ENCODE peak calls at places on chromosomes 5 and 9, in ten cellular contexts. N, F, V, J, C, O, A, S, K and L are unnamed samples.
A peak's percentile ranks its signal among the peaks of the same experiment; 100 is the strongest.

GRCh38 chr5:150616506-150616905 is 24.0 kb upstream of the SYNPO start:
- DNase-seq in N (no peak), F (no peak), V (no peak), J (no peak), C (no peak), O (no peak), A (no peak), S (no peak), K (no peak), L (no peak)

GRCh38 chr5:127386557-127386956 is 96.0 kb downstream of the MEGF10 start:
- DNase-seq in N (no peak), F (no peak), V (no peak), J (no peak), C (peak; percentile 7), O (no peak), A (no peak), S (no peak), K (no peak), L (no peak)

GRCh38 chr5:126002222-126002897 is 420.8 kb upstream of the GRAMD2B start:
- DNase-seq in N (no peak), F (no peak), V (peak; percentile 66), J (peak; percentile 65), C (no peak), O (peak; percentile 6), A (peak; percentile 84), S (no peak), K (no peak), L (no peak)

GRCh38 chr5:124952079-124952478 is 205.6 kb upstream of the ZNF608 start:
- DNase-seq in N (peak; percentile 97), F (no peak), V (no peak), J (no peak), C (no peak), O (no peak), A (no peak), S (no peak), K (no peak), L (no peak)

GRCh38 chr9:93612796-93613154 is 36.4 kb downstream of the PHF2 start:
- DNase-seq in N (no peak), F (no peak), V (no peak), J (no peak), C (no peak), O (no peak), A (no peak), S (no peak), K (no peak), L (no peak)

GRCh38 chr5:129172561-129172960 is 78.0 kb downstream of the ISOC1 start:
- DNase-seq in N (peak; percentile 10), F (peak; percentile 12), V (no peak), J (no peak), C (peak; percentile 25), O (peak; percentile 27), A (no peak), S (peak; percentile 24), K (no peak), L (no peak)

GRCh38 chr9:96400132-96400910 is 16.8 kb upstream of the SLC35D2 start:
- DNase-seq in N (no peak), F (no peak), V (no peak), J (no peak), C (no peak), O (no peak), A (no peak), S (no peak), K (no peak), L (no peak)

GRCh38 chr9:108836771-108837170 is 19.0 kb downstream of the ACTL7B start:
- DNase-seq in N (no peak), F (no peak), V (no peak), J (no peak), C (peak; percentile 90), O (no peak), A (no peak), S (no peak), K (no peak), L (no peak)

GRCh38 chr9:134604834-134605233 is 36.8 kb upstream of the COL5A1 start:
- DNase-seq in N (no peak), F (no peak), V (peak; percentile 9), J (no peak), C (no peak), O (no peak), A (no peak), S (no peak), K (peak; percentile 72), L (no peak)

GRCh38 chr9:123415593-123415930 is 59.6 kb downstream of the CRB2 start:
- DNase-seq in N (no peak), F (no peak), V (no peak), J (no peak), C (no peak), O (no peak), A (peak; percentile 38), S (no peak), K (no peak), L (no peak)

GRCh38 chr5:176530983-176531901 is 6.0 kb downstream of the RNF44 start:
- DNase-seq in N (no peak), F (no peak), V (no peak), J (no peak), C (no peak), O (no peak), A (no peak), S (no peak), K (no peak), L (no peak)

GRCh38 chr9:112127281-112127680 is 47.8 kb downstream of the SUSD1 start:
- DNase-seq in N (no peak), F (no peak), V (no peak), J (no peak), C (no peak), O (no peak), A (no peak), S (no peak), K (peak; percentile 64), L (no peak)

GRCh38 chr9:94932647-94933415 is 206.3 kb downstream of the AOPEP start:
- DNase-seq in N (no peak), F (no peak), V (no peak), J (no peak), C (no peak), O (peak; percentile 26), A (no peak), S (no peak), K (no peak), L (no peak)

GRCh38 chr9:94860678-94861588 is 134.4 kb downstream of the AOPEP start:
- DNase-seq in N (peak; percentile 98), F (no peak), V (no peak), J (no peak), C (no peak), O (no peak), A (peak; percentile 71), S (no peak), K (no peak), L (peak; percentile 86)

GRCh38 chr5:143695244-143695885 is 116.6 kb upstream of the HMHB1 start:
- DNase-seq in N (no peak), F (no peak), V (no peak), J (no peak), C (no peak), O (no peak), A (no peak), S (no peak), K (peak; percentile 85), L (no peak)
- H3K4me1 ChIP-seq in N (peaks cover 4% of the 10 kb centered on the region), F (no peaks in the 10 kb centered on the region), V (no peaks in the 10 kb centered on the region), J (peaks cover 28% of the 10 kb centered on the region), C (no peaks in the 10 kb centered on the region), O (no peaks in the 10 kb centered on the region), A (no peaks in the 10 kb centered on the region), S (no peaks in the 10 kb centered on the region), K (peaks cover 6% of the 10 kb centered on the region), L (peaks cover 17% of the 10 kb centered on the region)

GRCh38 chr5:69372394-69372793 is 2.8 kb downstream of the RAD17 start:
- DNase-seq in N (no peak), F (no peak), V (no peak), J (no peak), C (no peak), O (no peak), A (no peak), S (no peak), K (no peak), L (no peak)
- H3K4me3 ChIP-seq in N (peak overlapping the region; percentile 26), F (no peak overlapping the region), V (no peak overlapping the region), J (no peak overlapping the region), C (peak overlapping the region; percentile 100), O (no peak overlapping the region), A (no peak overlapping the region), S (no peak overlapping the region), K (no peak overlapping the region), L (no peak overlapping the region)

DNA sequence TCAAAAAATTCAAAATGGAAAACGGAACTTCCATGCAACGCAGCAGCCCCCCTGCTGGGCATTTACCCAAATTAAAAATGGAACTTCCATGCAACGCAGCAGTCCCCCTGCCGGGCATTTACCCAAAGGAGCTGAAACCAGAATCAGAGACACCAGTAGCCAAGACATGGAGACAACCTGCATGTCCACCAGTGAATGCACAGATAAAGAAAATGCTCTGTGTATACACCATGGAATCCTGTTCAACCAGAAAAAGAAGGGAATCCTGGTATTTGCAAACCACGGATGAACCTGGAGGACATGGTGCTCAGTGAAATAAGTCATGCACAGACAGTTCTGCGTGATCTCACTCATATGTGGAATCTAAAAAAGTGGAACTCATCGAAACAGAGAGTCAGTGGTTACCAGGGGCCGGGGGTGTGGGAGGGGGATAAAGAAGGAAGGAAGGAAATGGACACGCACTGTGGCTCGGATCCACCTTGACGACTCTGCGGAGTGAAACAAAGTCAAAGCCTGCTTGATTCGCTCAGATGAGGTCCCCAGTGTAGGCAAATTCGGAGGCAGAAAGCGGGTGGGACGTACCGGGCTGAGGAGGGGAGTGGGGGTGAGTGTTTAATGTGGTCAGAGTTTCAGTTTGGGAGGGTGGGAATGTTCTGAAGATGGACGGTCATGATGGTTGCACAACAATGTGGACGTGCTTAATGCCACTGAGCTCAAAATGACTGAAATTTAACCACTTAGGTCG is 40.2 kb upstream of the EXOC3 start:
- DNase-seq in N (no peak), F (no peak), V (no peak), J (no peak), C (peak; percentile 43), O (no peak), A (no peak), S (no peak), K (peak; percentile 82), L (no peak)
- H3K4me1 ChIP-seq in N (no peaks in the 10 kb centered on the region), F (peaks cover 17% of the 10 kb centered on the region), V (no peaks in the 10 kb centered on the region), J (peaks cover 20% of the 10 kb centered on the region), C (peaks cover 19% of the 10 kb centered on the region), O (peaks cover 11% of the 10 kb centered on the region), A (no peaks in the 10 kb centered on the region), S (peaks cover 6% of the 10 kb centered on the region), K (peaks cover 14% of the 10 kb centered on the region), L (no peaks in the 10 kb centered on the region)

DNA sequence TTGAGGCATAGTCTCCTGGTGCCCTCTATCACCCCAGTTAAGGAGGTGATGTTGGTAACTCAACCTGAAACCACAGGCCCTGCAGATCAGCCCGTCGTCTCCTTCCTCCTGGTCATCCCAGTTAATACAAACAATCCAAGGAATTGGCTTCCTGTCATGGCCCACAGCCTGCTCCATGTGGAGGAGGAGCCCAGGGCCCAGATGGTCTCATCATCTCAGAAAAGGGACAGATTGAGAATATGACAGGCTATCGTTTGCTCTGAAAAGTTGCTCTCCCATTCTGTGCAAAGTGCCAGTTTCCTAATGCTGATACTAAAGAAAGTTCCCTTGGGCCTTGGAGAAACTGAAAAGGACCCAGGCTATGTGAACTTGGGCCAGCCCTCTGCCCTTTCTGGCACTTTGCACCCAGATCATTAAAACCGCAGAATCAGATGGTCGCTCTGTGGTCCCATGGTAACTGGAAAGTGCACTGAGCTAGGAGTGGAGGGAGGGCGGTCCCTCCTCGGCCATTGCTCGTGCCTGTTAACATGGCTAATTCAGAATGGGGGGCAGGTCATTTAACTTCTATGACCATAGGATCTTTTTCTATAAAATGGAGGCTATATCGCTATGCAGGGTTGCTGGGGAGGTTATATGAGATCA is 685 bp upstream of the SPAAR start:
- DNase-seq in N (no peak), F (no peak), V (peak; percentile 56), J (peak; percentile 59), C (peak; percentile 87), O (no peak), A (no peak), S (no peak), K (no peak), L (no peak)
- H3K4me3 ChIP-seq in N (no peak overlapping the region), F (peak overlapping the region; percentile 47), V (no peak overlapping the region), J (peak overlapping the region; percentile 67), C (peak overlapping the region; percentile 49), O (no peak overlapping the region), A (no peak overlapping the region), S (no peak overlapping the region), K (peak overlapping the region; percentile 49), L (no peak overlapping the region)